ENCODE peak calls at places on chromosomes 11 and 22, in five cellular contexts. O, S, F, I and N are unnamed samples.

GRCh38 chr11:119816660-119817059 is 87.7 kb upstream of the NECTIN1 start:
- DNase-seq in I (no peak), S (peak; percentile 27), O (no peak), F (peak; percentile 22), N (no peak)

GRCh38 chr22:46803936-46804335 is 41.5 kb downstream of the TBC1D22A start:
- DNase-seq in F (no peak), O (no peak), I (peak; percentile 37), S (no peak), N (no peak)

GRCh38 chr11:69636512-69636866 is 4.5 kb upstream of the CCND1 start:
- DNase-seq in F (peak; percentile 87), O (no peak), S (peak; percentile 79), I (peak; percentile 84), N (peak; percentile 78)

GRCh38 chr11:10908215-10908990 is 50.5 kb upstream of the ZBED5 start:
- DNase-seq in O (no peak), S (peak; percentile 48), F (peak; percentile 93), I (no peak), N (peak; percentile 91)

GRCh38 chr22:23888615-23889401 is 5.4 kb upstream of the MIF start:
- DNase-seq in S (no peak), O (no peak), F (peak; percentile 27), I (no peak), N (no peak)

GRCh38 chr11:114197799-114198500 is 98.2 kb upstream of the NNMT start:
- DNase-seq in I (peak; percentile 87), S (peak; percentile 57), F (peak; percentile 99), O (no peak), N (peak; percentile 98)

GRCh38 chr11:111906680-111907079 is 4.9 kb downstream of the CRYAB start:
- DNase-seq in I (no peak), S (no peak), F (no peak), O (no peak), N (no peak)

GRCh38 chr22:50627914-50628542 is at the start of gene ARSA:
- DNase-seq in S (peak; percentile 87), F (peak; percentile 77), I (peak; percentile 95), O (peak; percentile 70), N (peak; percentile 38)

GRCh38 chr11:44958165-44958564 is 7.5 kb upstream of the TP53I11 start:
- DNase-seq in S (no peak), O (no peak), F (no peak), I (no peak), N (no peak)

GRCh38 chr22:38953577-38954413 is 3.6 kb upstream of the APOBEC3A start:
- DNase-seq in S (peak; percentile 90), F (no peak), I (peak; percentile 46), O (peak; percentile 65), N (no peak)

GRCh38 chr11:134561348-134561720 is 149.3 kb upstream of the B3GAT1 start:
- DNase-seq in F (no peak), O (no peak), I (no peak), S (no peak), N (no peak)

GRCh38 chr11:132373405-132374141 is 1003.2 kb downstream of the NTM start:
- DNase-seq in O (no peak), I (no peak), F (no peak), S (no peak), N (no peak)

GRCh38 chr11:134524201-134524600 is 112.2 kb upstream of the B3GAT1 start:
- DNase-seq in F (no peak), O (no peak), S (no peak), I (peak; percentile 39), N (no peak)

GRCh38 chr11:18699269-18699596 is 654 bp downstream of the TMEM86A start:
- DNase-seq in O (no peak), F (no peak), S (no peak), I (no peak), N (no peak)

GRCh38 chr22:25875461-25875860 is 133.5 kb downstream of the MYO18B start:
- DNase-seq in F (no peak), O (no peak), I (no peak), S (no peak), N (no peak)

GRCh38 chr22:29073618-29074275 is 912 bp downstream of the KREMEN1 start:
- DNase-seq in I (peak; percentile 88), F (no peak), O (no peak), S (peak; percentile 57), N (no peak)

GRCh38 chr22:33083212-33083611 is 25.0 kb upstream of the SYN3 start:
- DNase-seq in I (no peak), S (no peak), F (no peak), O (no peak), N (no peak)

GRCh38 chr11:96827164-96827563 is 437.4 kb downstream of the JRKL start:
- DNase-seq in S (no peak), F (peak; percentile 22), I (no peak), O (no peak), N (no peak)

GRCh38 chr11:110174645-110175310 is 81.6 kb downstream of the ZC3H12C start:
- DNase-seq in S (peak; percentile 45), F (peak; percentile 61), O (no peak), I (no peak), N (no peak)
- H3K4me3 ChIP-seq in S (no peak overlapping the region), F (no peak overlapping the region), O (no peak overlapping the region), I (no peak overlapping the region), N (no peak overlapping the region)

DNA sequence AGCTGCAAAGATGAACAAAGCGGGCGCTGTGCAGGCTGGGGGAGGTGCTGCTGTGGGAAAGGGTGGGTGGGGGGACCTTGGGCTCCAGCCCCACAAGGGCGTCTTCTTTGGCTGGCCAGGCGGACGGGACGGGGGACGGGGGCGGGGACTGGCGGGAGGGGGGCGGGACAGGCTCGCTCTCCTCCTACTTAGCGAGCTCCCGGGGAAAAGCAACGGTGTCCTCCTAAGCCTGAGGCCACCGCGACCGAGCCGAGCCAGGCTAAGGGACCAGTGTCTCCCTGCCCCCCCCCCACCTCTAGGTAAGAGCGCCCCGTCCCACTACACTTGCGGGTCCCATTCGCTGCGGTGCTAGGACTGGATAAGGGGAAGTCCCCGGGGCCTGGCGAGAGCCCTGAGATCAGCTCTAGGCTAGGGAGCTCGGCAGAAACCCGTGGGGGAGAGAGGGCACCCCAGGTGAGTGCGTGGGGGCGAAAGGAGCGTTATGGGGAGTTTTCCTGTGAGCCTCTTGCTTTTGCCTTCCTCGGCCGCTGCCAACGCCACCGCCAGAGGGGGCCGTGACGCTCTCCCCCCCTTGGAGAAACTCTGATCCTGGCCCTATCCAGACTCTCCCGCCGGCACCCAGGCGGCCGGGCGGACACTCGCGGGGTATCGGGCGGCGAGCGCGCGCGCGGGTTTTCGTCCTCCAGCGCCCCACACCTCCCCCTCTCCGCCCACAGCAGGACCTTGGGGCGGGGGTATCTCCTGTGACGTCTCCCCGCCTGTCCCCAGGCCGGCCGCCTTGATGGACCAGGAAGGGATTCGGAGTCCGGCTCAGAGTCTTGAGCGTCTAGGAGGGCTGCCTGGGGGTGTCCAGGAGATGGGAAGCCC is at the start of gene PHLDB1:
- DNase-seq in O (no peak), S (peak; percentile 60), F (peak; percentile 70), I (peak; percentile 91), N (no peak)
- TF ChIP-seq CTCF in O (no peak), S (peak; percentile 50), F (peak; percentile 68), I (peak; percentile 43), N (peak; percentile 49)

GRCh38 chr11:73182824-73183321 is 35.2 kb upstream of the P2RY2 start:
- DNase-seq in O (no peak), I (no peak), F (no peak), S (no peak), N (no peak)

GRCh38 chr11:73186294-73186850 is 31.7 kb upstream of the P2RY2 start:
- DNase-seq in I (no peak), F (no peak), O (no peak), S (peak; percentile 99), N (no peak)

GRCh38 chr11:73185680-73186293 is 32.3 kb upstream of the P2RY2 start:
- DNase-seq in O (peak; percentile 91), I (peak; percentile 79), F (peak; percentile 34), S (peak; percentile 87), N (no peak)

GRCh38 chr11:73186886-73187285 is 31.2 kb upstream of the P2RY2 start:
- DNase-seq in O (no peak), I (no peak), S (no peak), F (no peak), N (no peak)

DNA sequence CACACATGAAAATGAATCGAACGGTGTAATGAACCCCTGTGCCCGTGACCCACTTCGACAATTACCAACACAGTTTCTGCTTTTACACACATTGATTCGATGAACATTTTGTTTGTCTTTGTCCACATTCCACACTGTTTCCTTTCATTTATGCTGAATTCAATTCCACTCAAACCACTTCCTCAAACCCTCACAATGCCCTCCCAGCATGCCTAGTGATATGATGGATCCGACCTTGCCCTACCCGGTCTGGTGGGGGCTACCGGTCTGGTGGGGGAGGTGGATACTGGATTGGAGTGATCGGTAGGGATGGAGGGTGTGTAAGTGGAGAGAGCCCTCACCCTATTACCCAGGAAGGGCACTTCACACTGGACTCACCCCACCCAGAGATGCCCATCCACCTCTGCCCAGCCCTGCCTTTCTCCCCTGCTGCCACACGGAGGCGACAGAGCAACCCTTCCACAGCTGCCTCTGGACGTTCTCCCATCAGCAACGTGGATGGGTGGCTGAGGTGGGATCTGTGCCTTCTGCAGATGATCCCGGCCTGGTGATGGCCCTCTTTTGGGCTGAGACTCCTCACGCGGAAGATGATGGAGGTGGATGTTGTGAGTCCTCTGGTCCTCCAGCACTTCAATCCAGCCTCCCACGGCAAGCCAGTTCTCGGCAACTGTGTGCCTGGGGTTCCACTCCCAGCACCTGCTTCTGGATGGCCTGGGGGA is 33.0 kb upstream of the P2RY2 start:
- DNase-seq in O (peak; percentile 70), I (peak; percentile 86), S (peak; percentile 84), F (peak; percentile 28), N (peak; percentile 8)
- H3K4me3 ChIP-seq in O (peak overlapping the region; percentile 67), I (no peak overlapping the region), S (no peak overlapping the region), F (no peak overlapping the region), N (no peak overlapping the region)

GRCh38 chr11:27863637-27864036 is 163.4 kb upstream of the BDNF start:
- DNase-seq in I (no peak), S (no peak), F (no peak), O (no peak), N (no peak)

GRCh38 chr11:27861706-27862430 is 161.6 kb upstream of the BDNF start:
- DNase-seq in O (no peak), F (peak; percentile 90), S (peak; percentile 87), I (no peak), N (peak; percentile 82)

GRCh38 chr11:27865105-27865504 is 164.8 kb upstream of the BDNF start:
- DNase-seq in I (no peak), F (no peak), S (no peak), O (no peak), N (no peak)

GRCh38 chr11:27860811-27861210 is 160.6 kb upstream of the BDNF start:
- DNase-seq in O (no peak), I (no peak), S (peak; percentile 51), F (no peak), N (no peak)

DNA sequence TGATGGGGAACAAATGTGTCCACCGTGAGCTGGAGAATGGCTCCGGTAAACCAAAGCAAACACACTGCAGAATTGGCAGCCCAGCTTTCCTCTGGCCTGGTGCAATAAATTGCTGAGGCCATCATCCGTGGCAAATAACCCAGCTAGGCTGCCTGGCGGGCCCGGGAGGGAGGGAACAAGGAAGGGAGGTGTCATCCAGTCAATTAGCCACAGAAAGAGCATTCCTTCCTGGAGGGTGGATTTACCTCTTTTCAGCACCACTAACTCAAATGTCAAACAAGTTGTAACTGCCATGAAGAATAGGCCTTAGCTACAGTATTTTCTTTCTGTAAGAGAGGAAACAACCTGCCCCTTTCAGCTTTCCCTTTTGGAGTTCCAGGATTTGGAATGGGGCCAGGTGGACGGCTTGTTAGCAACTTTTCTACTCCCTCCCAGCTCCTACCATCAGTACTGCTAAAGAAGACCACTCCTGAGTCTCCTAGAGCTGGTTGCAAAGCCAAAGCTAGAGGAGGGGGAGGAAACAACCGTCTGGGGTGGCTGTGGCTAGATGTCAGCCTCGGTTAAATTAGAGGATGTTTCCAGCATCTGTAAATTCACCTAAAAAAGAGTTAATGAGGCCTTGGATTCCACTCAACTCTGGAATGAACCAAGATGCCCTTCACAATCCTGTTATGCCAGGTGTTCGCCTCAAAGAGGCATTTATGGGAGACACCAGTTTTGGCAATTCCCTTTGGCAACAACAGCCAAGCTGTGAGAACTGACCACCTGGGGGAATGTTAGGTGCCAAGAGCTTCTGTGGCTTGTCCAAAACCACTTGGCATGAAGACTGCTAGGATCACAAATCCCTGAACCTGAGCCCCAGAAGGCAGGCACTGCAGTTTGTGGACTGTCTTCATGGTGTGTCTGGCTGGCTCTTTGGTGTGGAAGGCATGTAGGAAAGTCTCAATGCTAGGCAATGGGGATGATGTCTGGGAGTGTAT is 164.1 kb upstream of the BDNF start:
- DNase-seq in I (peak; percentile 88), S (peak; percentile 74), F (no peak), O (no peak), N (no peak)
- TF ChIP-seq CTCF in I (no peak), S (peak; percentile 13), F (no peak), O (no peak), N (no peak)